ENCODE peak calls at places on chromosomes 7 and 10, in ten cellular contexts. One of them, this sample, is unnamed.

GRCh38 chr10:101458869-101459268 is 104.9 kb downstream of the BTRC start:
- DNase-seq in AG08395: no peak
- DNase-seq in GF-D8: no peak
- DNase-seq in mammary epithelial cell: no peak
- DNase-seq in anterior cingulate cortex: no peak
- DNase-seq in mesenteric fat pad: no peak
- DNase-seq in hypothalamus: no peak
- DNase-seq in CD8-positive, alpha-beta T cell: no peak
- DNase-seq in WTC11: no peak
- DNase-seq in GM10248: no peak
- DNase-seq in this sample: no peak

GRCh38 chr10:51369903-51370302 is 295.6 kb downstream of the PRKG1 start:
- DNase-seq in AG08395: peak
- DNase-seq in hypothalamus: no peak
- DNase-seq in CD8-positive, alpha-beta T cell: no peak
- DNase-seq in GF-D8: no peak
- DNase-seq in mammary epithelial cell: no peak
- DNase-seq in anterior cingulate cortex: no peak
- DNase-seq in WTC11: no peak
- DNase-seq in GM10248: no peak
- DNase-seq in mesenteric fat pad: no peak
- DNase-seq in this sample: no peak

GRCh38 chr10:49744924-49745605 is 17.1 kb downstream of the OGDHL start:
- DNase-seq in GM10248: peak
- DNase-seq in GF-D8: no peak
- DNase-seq in hypothalamus: no peak
- DNase-seq in anterior cingulate cortex: no peak
- DNase-seq in AG08395: no peak
- DNase-seq in WTC11: peak
- DNase-seq in mammary epithelial cell: no peak
- DNase-seq in mesenteric fat pad: peak
- DNase-seq in CD8-positive, alpha-beta T cell: no peak
- DNase-seq in this sample: no peak

GRCh38 chr10:33476757-33477273 is 142.3 kb upstream of the NRP1 start:
- DNase-seq in GF-D8: no peak
- DNase-seq in CD8-positive, alpha-beta T cell: no peak
- DNase-seq in AG08395: no peak
- DNase-seq in WTC11: no peak
- DNase-seq in hypothalamus: no peak
- DNase-seq in anterior cingulate cortex: no peak
- DNase-seq in mesenteric fat pad: no peak
- DNase-seq in mammary epithelial cell: no peak
- DNase-seq in GM10248: no peak
- DNase-seq in this sample: no peak

GRCh38 chr7:106126170-106126938 is 14.2 kb upstream of the SYPL1 start:
- DNase-seq in GM10248: no peak
- DNase-seq in hypothalamus: no peak
- DNase-seq in WTC11: no peak
- DNase-seq in CD8-positive, alpha-beta T cell: no peak
- DNase-seq in AG08395: no peak
- DNase-seq in mammary epithelial cell: peak
- DNase-seq in GF-D8: no peak
- DNase-seq in mesenteric fat pad: no peak
- DNase-seq in anterior cingulate cortex: no peak
- DNase-seq in this sample: no peak

GRCh38 chr10:125160856-125161569 is 650 bp upstream of the CTBP2 start:
- DNase-seq in GM10248: peak
- DNase-seq in mammary epithelial cell: peak
- DNase-seq in WTC11: peak
- DNase-seq in hypothalamus: peak
- DNase-seq in mesenteric fat pad: peak
- DNase-seq in anterior cingulate cortex: peak
- DNase-seq in AG08395: peak
- DNase-seq in CD8-positive, alpha-beta T cell: no peak
- DNase-seq in GF-D8: peak
- DNase-seq in this sample: peak

GRCh38 chr10:15587271-15587670 is 132.5 kb downstream of the ITGA8 start:
- DNase-seq in GM10248: no peak
- DNase-seq in hypothalamus: no peak
- DNase-seq in WTC11: no peak
- DNase-seq in CD8-positive, alpha-beta T cell: no peak
- DNase-seq in mammary epithelial cell: no peak
- DNase-seq in anterior cingulate cortex: no peak
- DNase-seq in GF-D8: no peak
- DNase-seq in AG08395: no peak
- DNase-seq in mesenteric fat pad: no peak
- DNase-seq in this sample: no peak

GRCh38 chr10:62038609-62039190 is 137.2 kb downstream of the ARID5B start:
- DNase-seq in anterior cingulate cortex: peak
- DNase-seq in AG08395: peak
- DNase-seq in CD8-positive, alpha-beta T cell: peak
- DNase-seq in mesenteric fat pad: no peak
- DNase-seq in GM10248: peak
- DNase-seq in GF-D8: no peak
- DNase-seq in WTC11: peak
- DNase-seq in mammary epithelial cell: peak
- DNase-seq in hypothalamus: peak
- DNase-seq in this sample: no peak

GRCh38 chr10:124093076-124093773 is at the start of gene CHST15:
- DNase-seq in AG08395: peak
- DNase-seq in WTC11: peak
- DNase-seq in anterior cingulate cortex: peak
- DNase-seq in mesenteric fat pad: no peak
- DNase-seq in hypothalamus: peak
- DNase-seq in GF-D8: no peak
- DNase-seq in CD8-positive, alpha-beta T cell: no peak
- DNase-seq in GM10248: no peak
- DNase-seq in mammary epithelial cell: peak
- DNase-seq in this sample: peak

GRCh38 chr7:135995751-135996150 is 18.6 kb upstream of the MTPN start:
- DNase-seq in mesenteric fat pad: no peak
- DNase-seq in hypothalamus: no peak
- DNase-seq in AG08395: no peak
- DNase-seq in anterior cingulate cortex: no peak
- DNase-seq in GF-D8: no peak
- DNase-seq in CD8-positive, alpha-beta T cell: no peak
- DNase-seq in WTC11: no peak
- DNase-seq in GM10248: no peak
- DNase-seq in mammary epithelial cell: no peak
- DNase-seq in this sample: no peak

GRCh38 chr10:37234692-37235091 is 109.3 kb downstream of the ANKRD30A start:
- DNase-seq in GM10248: no peak
- DNase-seq in WTC11: no peak
- DNase-seq in GF-D8: no peak
- DNase-seq in CD8-positive, alpha-beta T cell: no peak
- DNase-seq in AG08395: no peak
- DNase-seq in mesenteric fat pad: no peak
- DNase-seq in anterior cingulate cortex: no peak
- DNase-seq in hypothalamus: no peak
- DNase-seq in mammary epithelial cell: no peak
- DNase-seq in this sample: no peak

GRCh38 chr7:111082351-111082750 is 8.6 kb upstream of the LRRN3 start:
- DNase-seq in mammary epithelial cell: no peak
- DNase-seq in anterior cingulate cortex: no peak
- DNase-seq in CD8-positive, alpha-beta T cell: no peak
- DNase-seq in GF-D8: no peak
- DNase-seq in mesenteric fat pad: no peak
- DNase-seq in GM10248: no peak
- DNase-seq in hypothalamus: no peak
- DNase-seq in AG08395: peak
- DNase-seq in WTC11: no peak
- DNase-seq in this sample: no peak

GRCh38 chr10:102114861-102115618 is 5.1 kb downstream of the LDB1 start:
- DNase-seq in GM10248: peak
- DNase-seq in anterior cingulate cortex: peak
- DNase-seq in CD8-positive, alpha-beta T cell: peak
- DNase-seq in hypothalamus: peak
- DNase-seq in mammary epithelial cell: peak
- DNase-seq in GF-D8: peak
- DNase-seq in AG08395: peak
- DNase-seq in WTC11: peak
- DNase-seq in mesenteric fat pad: peak
- DNase-seq in this sample: peak

GRCh38 chr10:78655941-78656340 is 412.8 kb upstream of the ZMIZ1 start:
- DNase-seq in GF-D8: no peak
- DNase-seq in hypothalamus: no peak
- DNase-seq in WTC11: no peak
- DNase-seq in anterior cingulate cortex: no peak
- DNase-seq in AG08395: no peak
- DNase-seq in mammary epithelial cell: no peak
- DNase-seq in CD8-positive, alpha-beta T cell: no peak
- DNase-seq in mesenteric fat pad: no peak
- DNase-seq in GM10248: no peak
- DNase-seq in this sample: no peak

GRCh38 chr7:105963038-105963667 is at the start of gene CDHR3:
- DNase-seq in hypothalamus: no peak
- DNase-seq in mammary epithelial cell: no peak
- DNase-seq in GF-D8: no peak
- DNase-seq in WTC11: no peak
- DNase-seq in GM10248: no peak
- DNase-seq in AG08395: no peak
- DNase-seq in anterior cingulate cortex: no peak
- DNase-seq in mesenteric fat pad: no peak
- DNase-seq in CD8-positive, alpha-beta T cell: no peak
- DNase-seq in this sample: no peak

GRCh38 chr7:105691692-105692564 is 110.6 kb upstream of the EFCAB10 start:
- DNase-seq in mesenteric fat pad: no peak
- DNase-seq in CD8-positive, alpha-beta T cell: peak
- DNase-seq in GM10248: peak
- DNase-seq in WTC11: peak
- DNase-seq in anterior cingulate cortex: peak
- DNase-seq in AG08395: peak
- DNase-seq in GF-D8: no peak
- DNase-seq in mammary epithelial cell: peak
- DNase-seq in hypothalamus: no peak
- DNase-seq in this sample: no peak

GRCh38 chr10:122861724-122862161 is 16.1 kb upstream of the CUZD1 start:
- DNase-seq in GF-D8: no peak
- DNase-seq in GM10248: no peak
- DNase-seq in CD8-positive, alpha-beta T cell: no peak
- DNase-seq in mesenteric fat pad: no peak
- DNase-seq in hypothalamus: no peak
- DNase-seq in AG08395: peak
- DNase-seq in mammary epithelial cell: peak
- DNase-seq in anterior cingulate cortex: no peak
- DNase-seq in WTC11: no peak
- DNase-seq in this sample: no peak

GRCh38 chr10:103145860-103146466 is 47.1 kb downstream of the NT5C2 start:
- DNase-seq in GF-D8: no peak
- DNase-seq in mesenteric fat pad: no peak
- DNase-seq in hypothalamus: no peak
- DNase-seq in GM10248: no peak
- DNase-seq in anterior cingulate cortex: no peak
- DNase-seq in AG08395: peak
- DNase-seq in CD8-positive, alpha-beta T cell: no peak
- DNase-seq in mammary epithelial cell: peak
- DNase-seq in WTC11: no peak
- DNase-seq in this sample: no peak

GRCh38 chr7:112199035-112199655 is 7.1 kb downstream of the DOCK4 start:
- DNase-seq in GM10248: no peak
- DNase-seq in AG08395: no peak
- DNase-seq in WTC11: no peak
- DNase-seq in anterior cingulate cortex: no peak
- DNase-seq in GF-D8: no peak
- DNase-seq in hypothalamus: no peak
- DNase-seq in mammary epithelial cell: peak
- DNase-seq in mesenteric fat pad: no peak
- DNase-seq in CD8-positive, alpha-beta T cell: no peak
- DNase-seq in this sample: no peak

This sample was measured in occipital lobe.